ENCODE peak calls at places on chromosome 9, in six cellular contexts. M is effector memory CD4-positive, alpha-beta T cell; X is GDM1; J is ELF-1; S is IMR-90; N is RPMI7951. U is an unnamed sample.

GRCh38 chr9:135291165-135291564 is 188.4 kb upstream of the PPP1R26 start:
- DNase-seq in J (peak), M (no peak), S (no peak), X (no peak), N (no peak), U (no peak)

GRCh38 chr9:130366888-130367550 is 77.7 kb upstream of the ASS1 start:
- DNase-seq in M (no peak), S (no peak), N (peak), J (no peak), X (no peak), U (no peak)

GRCh38 chr9:4620046-4620765 is 41.9 kb upstream of the PLPP6 start:
- DNase-seq in J (peak), S (no peak), X (peak), M (no peak), N (no peak), U (no peak)

GRCh38 chr9:9743822-9744221 is 869.0 kb downstream of the PTPRD start:
- DNase-seq in M (no peak), J (no peak), S (no peak), X (no peak), N (no peak), U (no peak)

GRCh38 chr9:26939934-26940711 is 6.9 kb downstream of the PLAA start:
- DNase-seq in N (no peak), M (no peak), X (no peak), J (no peak), S (no peak), U (no peak)

GRCh38 chr9:99823392-99824377 is 2.0 kb downstream of the NR4A3 start:
- DNase-seq in M (peak), X (no peak), J (peak), N (peak), S (peak), U (peak)

GRCh38 chr9:91884153-91884552 is 65.9 kb downstream of the ROR2 start:
- DNase-seq in M (no peak), X (no peak), S (no peak), J (no peak), N (no peak), U (no peak)

GRCh38 chr9:92369075-92369474 is 35.3 kb downstream of the OGN start:
- DNase-seq in S (no peak), J (peak), M (no peak), X (no peak), N (no peak), U (no peak)

GRCh38 chr9:127806871-127807270 is 4.2 kb downstream of the FPGS start:
- DNase-seq in X (no peak), S (no peak), N (no peak), M (no peak), J (no peak), U (no peak)

GRCh38 chr9:136267261-136268111 is 21.9 kb upstream of the QSOX2 start:
- DNase-seq in N (peak), S (peak), J (peak), M (peak), X (peak), U (peak)

GRCh38 chr9:75891277-75892167 is 1.0 kb downstream of the PCSK5 start:
- DNase-seq in S (peak), J (peak), N (no peak), M (no peak), X (no peak), U (peak)

GRCh38 chr9:27497883-27498553 is 26.1 kb upstream of the IFNK start:
- DNase-seq in N (no peak), X (no peak), S (no peak), M (no peak), J (no peak), U (no peak)

GRCh38 chr9:4353236-4353635 is 53.4 kb upstream of the GLIS3 start:
- DNase-seq in X (no peak), M (no peak), S (no peak), J (no peak), N (peak), U (peak)

GRCh38 chr9:133004091-133005072 is 25.9 kb downstream of the GFI1B start:
- DNase-seq in M (no peak), J (no peak), S (no peak), N (no peak), X (peak), U (no peak)

GRCh38 chr9:105191508-105192118 is 52.8 kb upstream of the SLC44A1 start:
- DNase-seq in M (no peak), X (no peak), N (peak), S (no peak), J (no peak), U (no peak)

GRCh38 chr9:84950879-84951811 is 281.6 kb downstream of the NTRK2 start:
- DNase-seq in M (no peak), N (no peak), S (no peak), X (no peak), J (no peak), U (no peak)

GRCh38 chr9:12544700-12545099 is 148.5 kb upstream of the TYRP1 start:
- DNase-seq in S (no peak), X (no peak), J (no peak), N (no peak), M (no peak), U (no peak)

GRCh38 chr9:4298255-4299005 is 1.4 kb downstream of the GLIS3 start:
- DNase-seq in X (no peak), N (peak), J (peak), M (no peak), S (peak), U (peak)

GRCh38 chr9:123525424-123525823 is 169.4 kb downstream of the CRB2 start:
- DNase-seq in N (no peak), X (no peak), J (no peak), M (no peak), S (no peak), U (no peak)

GRCh38 chr9:132546148-132547051 is 36.0 kb upstream of the BARHL1 start:
- DNase-seq in J (peak), M (no peak), N (peak), S (no peak), X (no peak), U (peak)

U was measured in mucosa of gallbladder.